ENCODE peak calls at places on chromosomes 3 and 15, in seven cellular contexts. One of them, this sample, is unnamed. For H3K9me2, the result is how much of the 10 kb centered on the place peaks cover.

GRCh38 chr3:146125946-146126345 is 35.0 kb downstream of the PLOD2 start:
- DNase-seq in GM23248: peak
- DNase-seq in PC-3: peak
- DNase-seq in HCT116: no peak
- DNase-seq in MM.1S: no peak
- DNase-seq in hepatocyte: peak
- DNase-seq in GM23338: no peak
- DNase-seq in this sample: no peak

GRCh38 chr3:28077566-28077965 is 163.9 kb upstream of the CMC1 start:
- DNase-seq in GM23338: peak
- DNase-seq in GM23248: peak
- DNase-seq in MM.1S: no peak
- DNase-seq in PC-3: peak
- DNase-seq in HCT116: peak
- DNase-seq in hepatocyte: no peak
- DNase-seq in this sample: no peak

GRCh38 chr3:15601399-15602145 is at the start of the genes BTD and HACL1:
- DNase-seq in MM.1S: peak
- DNase-seq in hepatocyte: peak
- DNase-seq in PC-3: peak
- DNase-seq in HCT116: peak
- DNase-seq in GM23338: peak
- DNase-seq in GM23248: peak
- DNase-seq in this sample: peak

GRCh38 chr3:46987485-46988401 is 8.3 kb downstream of the NBEAL2 start:
- DNase-seq in PC-3: no peak
- DNase-seq in MM.1S: peak
- DNase-seq in hepatocyte: peak
- DNase-seq in HCT116: no peak
- DNase-seq in GM23338: peak
- DNase-seq in GM23248: no peak
- DNase-seq in this sample: peak

GRCh38 chr3:4748701-4749378 is 230.4 kb upstream of the BHLHE40 start:
- DNase-seq in PC-3: no peak
- DNase-seq in GM23248: no peak
- DNase-seq in GM23338: no peak
- DNase-seq in MM.1S: no peak
- DNase-seq in hepatocyte: peak
- DNase-seq in HCT116: no peak
- DNase-seq in this sample: no peak

GRCh38 chr3:37970802-37971201 is 19.8 kb upstream of the VILL start:
- DNase-seq in GM23248: no peak
- DNase-seq in GM23338: no peak
- DNase-seq in PC-3: no peak
- DNase-seq in HCT116: no peak
- DNase-seq in hepatocyte: no peak
- DNase-seq in MM.1S: no peak
- DNase-seq in this sample: no peak

GRCh38 chr15:58555168-58556027 is 123.6 kb downstream of the LIPC start:
- DNase-seq in HCT116: no peak
- DNase-seq in PC-3: no peak
- DNase-seq in GM23248: no peak
- DNase-seq in hepatocyte: no peak
- DNase-seq in MM.1S: no peak
- DNase-seq in GM23338: peak
- DNase-seq in this sample: no peak

GRCh38 chr15:62886431-62887071 is 156.0 kb upstream of the TPM1 start:
- DNase-seq in PC-3: no peak
- DNase-seq in GM23248: peak
- DNase-seq in HCT116: no peak
- DNase-seq in GM23338: peak
- DNase-seq in hepatocyte: no peak
- DNase-seq in MM.1S: no peak
- DNase-seq in this sample: no peak

GRCh38 chr3:24487325-24488242 is 7.1 kb downstream of the THRB start:
- DNase-seq in PC-3: no peak
- DNase-seq in GM23248: no peak
- DNase-seq in GM23338: no peak
- DNase-seq in hepatocyte: no peak
- DNase-seq in MM.1S: no peak
- DNase-seq in HCT116: no peak
- DNase-seq in this sample: no peak

GRCh38 chr15:59699810-59700431 is 10.8 kb upstream of the BNIP2 start:
- DNase-seq in MM.1S: no peak
- DNase-seq in GM23338: no peak
- DNase-seq in PC-3: peak
- DNase-seq in hepatocyte: no peak
- DNase-seq in HCT116: no peak
- DNase-seq in GM23248: peak
- DNase-seq in this sample: no peak

GRCh38 chr3:161649900-161650484 is 153.4 kb downstream of the OTOL1 start:
- DNase-seq in PC-3: peak
- DNase-seq in MM.1S: no peak
- DNase-seq in GM23248: no peak
- DNase-seq in hepatocyte: peak
- DNase-seq in HCT116: no peak
- DNase-seq in GM23338: no peak
- DNase-seq in this sample: no peak

GRCh38 chr3:51942603-51943450 is 664 bp downstream of the PARP3 start:
- DNase-seq in GM23248: peak
- DNase-seq in hepatocyte: peak
- DNase-seq in GM23338: no peak
- DNase-seq in MM.1S: peak
- DNase-seq in PC-3: peak
- DNase-seq in HCT116: peak
- DNase-seq in this sample: peak

GRCh38 chr15:67068724-67069400 is 3.5 kb downstream of the SMAD3 start:
- DNase-seq in GM23338: no peak
- DNase-seq in PC-3: no peak
- DNase-seq in HCT116: no peak
- DNase-seq in MM.1S: no peak
- DNase-seq in GM23248: peak
- DNase-seq in hepatocyte: no peak
- DNase-seq in this sample: no peak

GRCh38 chr3:181252626-181253025 is 263.1 kb upstream of the DNAJC19 start:
- DNase-seq in GM23248: no peak
- DNase-seq in GM23338: no peak
- DNase-seq in MM.1S: no peak
- DNase-seq in PC-3: no peak
- DNase-seq in hepatocyte: no peak
- DNase-seq in HCT116: no peak
- DNase-seq in this sample: no peak

GRCh38 chr15:56247266-56247665 is 3.6 kb upstream of the RFX7 start:
- DNase-seq in MM.1S: no peak
- DNase-seq in hepatocyte: no peak
- DNase-seq in GM23338: no peak
- DNase-seq in HCT116: no peak
- DNase-seq in GM23248: no peak
- DNase-seq in PC-3: no peak
- DNase-seq in this sample: no peak

GRCh38 chr3:132199451-132199850 is 117.8 kb upstream of the ACP3 start:
- DNase-seq in GM23338: no peak
- DNase-seq in PC-3: no peak
- DNase-seq in GM23248: no peak
- DNase-seq in hepatocyte: no peak
- DNase-seq in HCT116: no peak
- DNase-seq in MM.1S: no peak
- DNase-seq in this sample: no peak

GRCh38 chr15:27845535-27846369 is 253.4 kb downstream of the OCA2 start:
- DNase-seq in hepatocyte: no peak
- DNase-seq in GM23338: no peak
- DNase-seq in PC-3: no peak
- DNase-seq in HCT116: no peak
- DNase-seq in GM23248: no peak
- DNase-seq in MM.1S: no peak
- DNase-seq in this sample: no peak

GRCh38 chr3:14252321-14253021 is 73.9 kb downstream of the LSM3 start:
- DNase-seq in hepatocyte: no peak
- DNase-seq in HCT116: no peak
- DNase-seq in GM23248: no peak
- DNase-seq in GM23338: no peak
- DNase-seq in MM.1S: no peak
- DNase-seq in PC-3: no peak
- DNase-seq in this sample: no peak
- H3K9me2 ChIP-seq in hepatocyte: under half
- H3K9me2 ChIP-seq in HCT116: under half
- H3K9me2 ChIP-seq in GM23248: under half
- H3K9me2 ChIP-seq in GM23338: under half
- H3K9me2 ChIP-seq in MM.1S: under half
- H3K9me2 ChIP-seq in PC-3: under half
- H3K9me2 ChIP-seq in this sample: under half

DNA sequence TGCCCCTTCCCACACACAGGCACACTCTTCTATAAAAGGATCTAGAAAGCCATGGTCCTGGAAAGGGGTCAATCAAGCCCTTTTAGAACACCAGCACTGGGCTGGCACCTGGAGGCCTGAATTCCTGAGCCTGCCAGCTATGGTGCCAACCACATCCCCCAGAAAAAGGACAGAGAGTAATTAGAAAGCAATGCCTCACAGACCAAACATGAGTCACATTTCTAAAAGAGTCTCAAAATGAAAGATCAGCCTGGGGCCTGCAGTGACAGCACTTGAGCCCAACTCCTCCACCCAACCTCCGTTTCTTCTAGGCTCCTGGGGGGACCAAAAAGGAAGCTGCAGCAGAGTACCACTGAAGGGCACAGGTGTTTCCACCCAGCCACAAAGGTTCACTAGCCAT is 14.1 kb downstream of the MYLK start:
- DNase-seq in hepatocyte: no peak
- DNase-seq in MM.1S: peak
- DNase-seq in HCT116: no peak
- DNase-seq in PC-3: peak
- DNase-seq in GM23338: no peak
- DNase-seq in GM23248: peak
- DNase-seq in this sample: no peak
- H2AFZ ChIP-seq in hepatocyte: no peak
- H2AFZ ChIP-seq in MM.1S: peak
- H2AFZ ChIP-seq in HCT116: no peak
- H2AFZ ChIP-seq in PC-3: peak
- H2AFZ ChIP-seq in GM23338: no peak
- H2AFZ ChIP-seq in GM23248: no peak
- H2AFZ ChIP-seq in this sample: no peak

GRCh38 chr15:85024509-85025336 is 43.1 kb downstream of the PDE8A start:
- DNase-seq in GM23338: no peak
- DNase-seq in PC-3: peak
- DNase-seq in hepatocyte: no peak
- DNase-seq in GM23248: peak
- DNase-seq in HCT116: no peak
- DNase-seq in MM.1S: no peak
- DNase-seq in this sample: no peak

GRCh38 chr15:85027033-85027380 is 45.4 kb downstream of the PDE8A start:
- DNase-seq in PC-3: no peak
- DNase-seq in HCT116: no peak
- DNase-seq in GM23338: no peak
- DNase-seq in GM23248: no peak
- DNase-seq in MM.1S: no peak
- DNase-seq in hepatocyte: no peak
- DNase-seq in this sample: no peak

GRCh38 chr15:85025516-85026279 is 44.0 kb downstream of the PDE8A start:
- DNase-seq in hepatocyte: no peak
- DNase-seq in HCT116: no peak
- DNase-seq in MM.1S: no peak
- DNase-seq in GM23248: no peak
- DNase-seq in PC-3: no peak
- DNase-seq in GM23338: no peak
- DNase-seq in this sample: no peak

GRCh38 chr15:85028416-85028815 is 46.8 kb downstream of the PDE8A start:
- DNase-seq in MM.1S: no peak
- DNase-seq in GM23338: no peak
- DNase-seq in GM23248: no peak
- DNase-seq in HCT116: no peak
- DNase-seq in hepatocyte: no peak
- DNase-seq in PC-3: no peak
- DNase-seq in this sample: no peak

GRCh38 chr15:85026304-85027032 is 44.8 kb downstream of the PDE8A start:
- DNase-seq in PC-3: no peak
- DNase-seq in GM23338: no peak
- DNase-seq in HCT116: no peak
- DNase-seq in GM23248: no peak
- DNase-seq in hepatocyte: no peak
- DNase-seq in MM.1S: no peak
- DNase-seq in this sample: no peak
- H3K4me3 ChIP-seq in PC-3: no peak
- H3K4me3 ChIP-seq in GM23338: no peak
- H3K4me3 ChIP-seq in HCT116: no peak
- H3K4me3 ChIP-seq in GM23248: no peak
- H3K4me3 ChIP-seq in hepatocyte: no peak
- H3K4me3 ChIP-seq in MM.1S: no peak
- H3K4me3 ChIP-seq in this sample: no peak

DNA sequence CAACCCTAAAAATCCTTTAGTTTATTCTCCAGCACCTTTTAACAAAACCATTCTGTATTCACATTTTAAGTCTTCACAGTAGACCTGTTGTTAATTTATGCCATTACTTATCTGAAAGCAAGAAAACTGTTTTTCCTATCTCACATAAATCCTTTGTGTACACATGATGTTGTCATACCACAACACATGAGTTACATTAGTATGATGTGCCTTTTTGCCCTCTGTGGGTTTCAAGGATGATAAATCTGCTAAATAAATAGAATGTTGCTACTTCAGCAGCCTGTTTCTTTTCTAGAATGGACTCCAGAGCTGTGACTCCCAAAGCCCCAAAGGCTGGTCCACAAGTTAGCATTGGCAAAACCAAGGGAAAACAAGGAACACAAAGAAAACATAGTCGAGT is 151.6 kb downstream of the SERPINI1 start:
- DNase-seq in MM.1S: no peak
- DNase-seq in PC-3: peak
- DNase-seq in hepatocyte: peak
- DNase-seq in GM23338: no peak
- DNase-seq in HCT116: no peak
- DNase-seq in GM23248: peak
- DNase-seq in this sample: no peak
- H3K9me2 ChIP-seq in MM.1S: under half
- H3K9me2 ChIP-seq in PC-3: under half
- H3K9me2 ChIP-seq in hepatocyte: under half
- H3K9me2 ChIP-seq in GM23338: under half
- H3K9me2 ChIP-seq in HCT116: under half
- H3K9me2 ChIP-seq in GM23248: under half
- H3K9me2 ChIP-seq in this sample: under half

GRCh38 chr15:71725215-71725955 is 85.0 kb upstream of the NR2E3 start:
- DNase-seq in PC-3: peak
- DNase-seq in GM23338: no peak
- DNase-seq in MM.1S: no peak
- DNase-seq in GM23248: peak
- DNase-seq in hepatocyte: no peak
- DNase-seq in HCT116: no peak
- DNase-seq in this sample: no peak
- H2AFZ ChIP-seq in PC-3: no peak
- H2AFZ ChIP-seq in GM23338: no peak
- H2AFZ ChIP-seq in MM.1S: no peak
- H2AFZ ChIP-seq in GM23248: no peak
- H2AFZ ChIP-seq in hepatocyte: no peak
- H2AFZ ChIP-seq in HCT116: no peak
- H2AFZ ChIP-seq in this sample: no peak

This sample was measured in Karpas-422.